ENCODE peak calls at places on chromosomes 6 and 20, in ten cellular contexts. J is endothelial cell; C is sigmoid colon; X is AG09319; O is BJ; I is HFFc6; Z is lung; Q is MCF 10A; D is fibroblast of the aortic adventitia; F is CD8-positive, alpha-beta T cell. G is an unnamed sample.

GRCh38 chr20:58481541-58482021 is 33.6 kb downstream of the APCDD1L start:
- DNase-seq in J (peak), C (no peak), X (no peak), O (no peak), I (peak), Z (peak), Q (peak), D (peak), F (peak), G (no peak)

GRCh38 chr6:39194466-39194865 is 34.8 kb downstream of the KCNK5 start:
- DNase-seq in J (no peak), C (no peak), X (no peak), O (no peak), I (no peak), Z (no peak), Q (no peak), D (no peak), F (no peak), G (no peak)

GRCh38 chr6:117951783-117952182 is 44.7 kb downstream of the SLC35F1 start:
- DNase-seq in J (no peak), C (no peak), X (no peak), O (no peak), I (no peak), Z (no peak), Q (no peak), D (no peak), F (no peak), G (no peak)

GRCh38 chr6:101163611-101164010 is 229.9 kb upstream of the GRIK2 start:
- DNase-seq in J (no peak), C (no peak), X (no peak), O (no peak), I (no peak), Z (no peak), Q (no peak), D (no peak), F (no peak), G (no peak)

GRCh38 chr6:23040899-23041298 is 471.5 kb downstream of the HDGFL1 start:
- DNase-seq in J (no peak), C (no peak), X (no peak), O (no peak), I (no peak), Z (no peak), Q (no peak), D (no peak), F (no peak), G (no peak)

GRCh38 chr6:79079425-79080130 is 1.5 kb upstream of the PHIP start:
- DNase-seq in J (no peak), C (no peak), X (no peak), O (no peak), I (no peak), Z (no peak), Q (peak), D (peak), F (no peak), G (no peak)

GRCh38 chr6:134908906-134909516 is 40.9 kb downstream of the ALDH8A1 start:
- DNase-seq in J (no peak), C (peak), X (peak), O (peak), I (peak), Z (peak), Q (peak), D (peak), F (no peak), G (no peak)

GRCh38 chr20:23435675-23436539 is 3.6 kb upstream of the CSTL1 start:
- DNase-seq in J (no peak), C (no peak), X (no peak), O (no peak), I (no peak), Z (no peak), Q (no peak), D (no peak), F (no peak), G (peak)

GRCh38 chr6:129280719-129281118 is 397.8 kb downstream of the LAMA2 start:
- DNase-seq in J (no peak), C (no peak), X (no peak), O (no peak), I (no peak), Z (no peak), Q (no peak), D (no peak), F (peak), G (no peak)

GRCh38 chr6:129279343-129280104 is 396.6 kb downstream of the LAMA2 start:
- DNase-seq in J (no peak), C (no peak), X (no peak), O (no peak), I (no peak), Z (no peak), Q (no peak), D (no peak), F (no peak), G (no peak)

GRCh38 chr6:129282053-129282452 is 399.1 kb downstream of the LAMA2 start:
- DNase-seq in J (no peak), C (no peak), X (no peak), O (no peak), I (no peak), Z (no peak), Q (no peak), D (no peak), F (no peak), G (no peak)

GRCh38 chr6:129284225-129284624 is 401.3 kb downstream of the LAMA2 start:
- DNase-seq in J (no peak), C (no peak), X (no peak), O (no peak), I (no peak), Z (no peak), Q (no peak), D (no peak), F (no peak), G (no peak)

GRCh38 chr6:129281173-129281796 is 398.3 kb downstream of the LAMA2 start:
- DNase-seq in J (no peak), C (no peak), X (no peak), O (no peak), I (no peak), Z (no peak), Q (no peak), D (no peak), F (no peak), G (no peak)
- TF ChIP-seq CTCF in J (no peak), C (no peak), X (no peak), O (no peak), I (no peak), Z (no peak), Q (no peak), D (no peak), F (no peak), G (no peak)

DNA sequence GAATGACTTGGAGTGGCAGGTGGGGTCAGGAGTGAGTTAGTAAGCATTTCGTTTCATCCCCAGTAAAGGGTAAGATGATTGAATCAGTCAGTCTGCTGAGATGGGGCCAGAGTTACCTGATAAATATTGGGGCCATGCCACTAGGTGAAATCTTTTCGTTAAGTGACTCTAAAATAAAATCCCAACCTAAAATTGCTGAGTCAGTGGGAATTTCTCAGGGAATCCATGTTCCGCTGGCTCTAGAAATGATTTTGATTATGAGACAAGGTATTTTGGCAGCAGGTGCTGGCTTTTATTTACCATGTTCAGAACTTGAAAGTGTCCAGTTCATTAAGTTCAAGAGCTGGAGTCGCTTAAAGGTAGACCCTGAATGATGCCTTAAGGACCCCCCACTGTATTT is 125.4 kb downstream of the GMPR start:
- DNase-seq in J (no peak), C (no peak), X (no peak), O (no peak), I (no peak), Z (no peak), Q (no peak), D (no peak), F (no peak), G (no peak)
- TF ChIP-seq CTCF in J (no peak), C (no peak), X (no peak), O (no peak), I (no peak), Z (no peak), Q (no peak), D (no peak), F (no peak), G (no peak)

DNA sequence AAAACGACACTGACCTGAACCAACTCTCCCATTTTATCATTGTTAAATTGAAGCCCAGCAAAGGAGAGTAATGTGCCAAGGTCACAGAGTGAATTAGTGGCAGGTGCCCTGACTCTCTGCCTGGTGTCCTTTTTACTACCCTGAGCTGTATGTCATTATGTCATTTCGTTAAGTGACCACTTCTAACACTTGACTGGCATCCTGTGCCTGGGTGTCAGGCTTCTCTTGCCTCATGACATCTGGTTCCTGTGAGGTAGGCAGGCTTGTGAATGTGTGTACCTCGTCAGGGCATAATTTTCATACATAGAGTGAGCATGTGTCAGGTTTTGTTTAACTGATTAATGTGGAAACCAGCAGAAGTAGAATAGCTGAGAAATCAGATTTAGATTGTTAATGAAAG is 48.6 kb downstream of the RALY start:
- DNase-seq in J (no peak), C (no peak), X (no peak), O (no peak), I (no peak), Z (no peak), Q (no peak), D (no peak), F (peak), G (no peak)
- TF ChIP-seq CTCF in J (no peak), C (no peak), X (no peak), O (no peak), I (no peak), Z (no peak), Q (no peak), D (no peak), F (no peak), G (no peak)

DNA sequence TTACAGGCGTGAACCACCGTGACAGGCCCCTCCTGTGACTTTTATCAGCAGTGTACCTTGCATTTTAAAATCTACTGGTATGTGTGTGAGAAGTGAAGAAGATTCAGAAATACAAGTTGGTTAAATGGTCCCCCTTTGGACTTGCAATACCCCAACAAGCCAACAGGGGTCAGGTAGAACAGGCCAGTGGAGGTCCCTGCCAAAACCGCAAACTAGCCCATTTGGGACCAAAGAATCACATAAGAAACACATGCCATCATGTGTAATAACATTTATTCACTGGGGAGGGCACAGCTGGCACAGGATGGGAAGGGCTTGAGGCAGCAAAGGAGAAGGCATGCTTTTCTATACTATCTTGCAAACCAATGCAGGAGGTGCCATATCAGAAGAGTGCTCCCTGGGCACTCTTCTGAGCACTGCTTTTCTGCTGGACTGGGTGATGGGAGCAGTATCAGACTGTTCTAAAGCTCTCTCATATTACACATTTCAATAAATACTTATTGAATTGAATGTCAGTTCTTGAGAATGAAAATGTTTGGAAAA is 116.1 kb upstream of the TRAF3IP2 start:
- DNase-seq in J (peak), C (no peak), X (no peak), O (no peak), I (peak), Z (no peak), Q (peak), D (peak), F (peak), G (no peak)
- TF ChIP-seq CTCF in J (peak), C (peak), X (peak), O (peak), I (peak), Z (peak), Q (peak), D (peak), F (peak), G (peak)

GRCh38 chr20:62326559-62326958 is 23.8 kb downstream of the ADRM1 start:
- DNase-seq in J (no peak), C (no peak), X (no peak), O (no peak), I (no peak), Z (no peak), Q (no peak), D (no peak), F (peak), G (no peak)

GRCh38 chr20:62329389-62330377 is 26.9 kb downstream of the ADRM1 start:
- DNase-seq in J (no peak), C (no peak), X (no peak), O (no peak), I (no peak), Z (no peak), Q (no peak), D (no peak), F (peak), G (no peak)

GRCh38 chr20:62328684-62329388 is 26.0 kb downstream of the ADRM1 start:
- DNase-seq in J (no peak), C (no peak), X (no peak), O (no peak), I (no peak), Z (no peak), Q (no peak), D (no peak), F (peak), G (no peak)

GRCh38 chr20:62326959-62327725 is 24.3 kb downstream of the ADRM1 start:
- DNase-seq in J (no peak), C (no peak), X (no peak), O (no peak), I (no peak), Z (no peak), Q (no peak), D (no peak), F (peak), G (no peak)

DNA sequence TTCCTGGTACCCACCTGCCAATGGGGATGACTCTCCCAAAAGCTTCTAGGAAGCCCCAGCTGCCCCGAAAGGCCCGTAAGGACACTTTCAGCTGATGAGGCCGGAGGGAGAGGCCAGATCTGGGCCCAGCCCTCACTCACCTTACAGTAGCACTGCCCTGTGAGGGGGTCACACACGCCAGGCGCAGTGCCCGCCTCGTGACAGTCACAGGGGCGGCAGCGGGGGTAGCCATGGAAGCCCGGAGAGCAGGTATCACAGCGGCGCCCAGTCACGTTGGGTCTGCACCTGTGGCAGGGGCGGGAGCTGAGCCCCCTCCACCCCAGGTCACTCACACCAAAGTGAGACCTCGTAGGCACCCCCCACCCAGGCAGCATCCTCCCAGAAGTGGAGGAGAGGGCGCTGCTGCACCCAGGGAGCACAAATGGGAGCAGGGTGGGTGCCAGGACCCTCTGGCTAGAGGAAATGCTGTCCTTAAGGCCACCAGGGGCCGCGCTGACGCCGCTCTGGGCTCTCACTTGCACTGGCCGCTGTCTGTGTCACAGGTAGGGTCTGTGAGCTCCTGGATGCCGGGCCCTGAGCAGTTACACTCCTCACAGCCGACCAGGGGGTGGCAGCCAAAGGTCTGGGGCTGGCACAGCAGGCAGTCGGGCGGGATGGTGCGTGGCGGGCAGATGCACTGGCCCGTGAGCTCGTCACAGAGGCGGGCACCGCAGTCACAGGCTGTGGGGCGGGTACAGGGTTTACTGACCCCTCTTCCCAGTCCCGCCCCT is 25.1 kb downstream of the ADRM1 start:
- DNase-seq in J (no peak), C (no peak), X (no peak), O (no peak), I (no peak), Z (no peak), Q (no peak), D (no peak), F (peak), G (no peak)
- TF ChIP-seq CTCF in J (no peak), C (no peak), X (no peak), O (no peak), I (no peak), Z (no peak), Q (no peak), D (no peak), F (no peak), G (no peak)

G was measured in osteocyte.